ENCODE peak calls at places on chromosomes 5 and 9, in ten cellular contexts. G, K, Z, L, D, T, B, O, U and J are unnamed samples.

GRCh38 chr5:169296456-169297220 is 4.3 kb downstream of the SLIT3 start:
- DNase-seq in U (no peak), G (no peak), O (no peak), B (no peak), D (no peak), T (peak; percentile 70), Z (peak; percentile 93), L (peak; percentile 83), K (no peak), J (no peak)

GRCh38 chr9:89985078-89985477 is 380.3 kb downstream of the GADD45G start:
- DNase-seq in D (no peak), O (no peak), K (no peak), U (no peak), G (no peak), L (no peak), B (no peak), Z (no peak), T (no peak), J (no peak)

GRCh38 chr5:1759378-1759970 is 40.2 kb downstream of the MRPL36 start:
- DNase-seq in Z (no peak), T (no peak), L (no peak), G (no peak), O (no peak), D (no peak), U (no peak), B (no peak), K (no peak), J (no peak)

GRCh38 chr5:111781200-111781599 is 24.2 kb upstream of the NREP start:
- DNase-seq in T (no peak), Z (peak; percentile 68), U (no peak), O (no peak), G (peak; percentile 75), L (peak; percentile 48), B (peak; percentile 49), D (no peak), K (no peak), J (no peak)

GRCh38 chr5:51439232-51439631 is 56.0 kb downstream of the ISL1 start:
- DNase-seq in U (no peak), L (no peak), G (no peak), D (no peak), O (no peak), Z (no peak), B (no peak), T (no peak), K (no peak), J (no peak)

GRCh38 chr5:3287516-3287915 is 308.1 kb upstream of the IRX1 start:
- DNase-seq in G (no peak), B (no peak), O (no peak), K (no peak), D (no peak), L (no peak), T (no peak), Z (no peak), U (no peak), J (no peak)

GRCh38 chr5:6482735-6483134 is 34.1 kb downstream of the UBE2QL1 start:
- DNase-seq in B (no peak), U (no peak), T (no peak), Z (no peak), O (no peak), G (no peak), K (no peak), D (no peak), L (no peak), J (peak; percentile 26)

GRCh38 chr9:112033237-112034215 is 136.9 kb downstream of the UGCG start:
- DNase-seq in L (no peak), T (no peak), O (no peak), K (no peak), Z (no peak), U (no peak), G (no peak), B (no peak), D (no peak), J (no peak)

GRCh38 chr9:87148391-87149237 is 201.3 kb upstream of the GAS1 start:
- DNase-seq in K (no peak), L (peak; percentile 69), D (peak; percentile 44), G (peak; percentile 25), Z (peak; percentile 86), O (no peak), U (no peak), T (peak; percentile 37), B (peak; percentile 79), J (no peak)